ENCODE peak calls at places on chromosomes 6 and 20, in nine cellular contexts. One of them, this sample, is unnamed.
A peak's percentile ranks its signal among the peaks of the same experiment; 100 is the strongest.

GRCh38 chr20:41538810-41539596 is 79.2 kb downstream of the CHD6 start:
- DNase-seq in tibial artery: no peak
- DNase-seq in AG10803: no peak
- DNase-seq in H7: no peak
- DNase-seq in left ventricle myocardium inferior: no peak
- DNase-seq in keratinocyte: no peak
- DNase-seq in choroid plexus epithelial cell: no peak
- DNase-seq in GM12865: no peak
- DNase-seq in transverse colon: no peak
- DNase-seq in this sample: no peak

GRCh38 chr6:23106951-23107350 is 537.6 kb downstream of the HDGFL1 start:
- DNase-seq in H7: no peak
- DNase-seq in left ventricle myocardium inferior: no peak
- DNase-seq in GM12865: no peak
- DNase-seq in AG10803: peak; percentile 79
- DNase-seq in keratinocyte: no peak
- DNase-seq in choroid plexus epithelial cell: peak; percentile 69
- DNase-seq in transverse colon: no peak
- DNase-seq in tibial artery: no peak
- DNase-seq in this sample: peak; percentile 89

GRCh38 chr20:36861625-36861874 is 14.4 kb upstream of the TLDC2 start:
- DNase-seq in transverse colon: no peak
- DNase-seq in GM12865: no peak
- DNase-seq in left ventricle myocardium inferior: peak; percentile 56
- DNase-seq in H7: no peak
- DNase-seq in AG10803: no peak
- DNase-seq in keratinocyte: no peak
- DNase-seq in choroid plexus epithelial cell: no peak
- DNase-seq in tibial artery: peak; percentile 80
- DNase-seq in this sample: no peak

GRCh38 chr6:170244721-170245201 is 46.1 kb downstream of the DLL1 start:
- DNase-seq in H7: peak; percentile 82
- DNase-seq in left ventricle myocardium inferior: no peak
- DNase-seq in transverse colon: no peak
- DNase-seq in tibial artery: no peak
- DNase-seq in GM12865: no peak
- DNase-seq in keratinocyte: no peak
- DNase-seq in choroid plexus epithelial cell: no peak
- DNase-seq in AG10803: no peak
- DNase-seq in this sample: no peak

GRCh38 chr6:28589234-28589951 is 63.7 kb downstream of the GPX5 start:
- DNase-seq in transverse colon: peak; percentile 32
- DNase-seq in GM12865: peak; percentile 92
- DNase-seq in choroid plexus epithelial cell: peak; percentile 94
- DNase-seq in tibial artery: no peak
- DNase-seq in keratinocyte: peak; percentile 95
- DNase-seq in H7: peak; percentile 66
- DNase-seq in AG10803: peak; percentile 88
- DNase-seq in left ventricle myocardium inferior: no peak
- DNase-seq in this sample: peak; percentile 97

GRCh38 chr6:119142051-119142450 is 63.6 kb upstream of the FAM184A start:
- DNase-seq in left ventricle myocardium inferior: no peak
- DNase-seq in choroid plexus epithelial cell: no peak
- DNase-seq in keratinocyte: no peak
- DNase-seq in AG10803: peak; percentile 78
- DNase-seq in transverse colon: no peak
- DNase-seq in tibial artery: no peak
- DNase-seq in H7: no peak
- DNase-seq in GM12865: no peak
- DNase-seq in this sample: peak; percentile 19

GRCh38 chr6:46437671-46438221 is 53.5 kb downstream of the RCAN2 start:
- DNase-seq in keratinocyte: no peak
- DNase-seq in AG10803: peak; percentile 76
- DNase-seq in transverse colon: no peak
- DNase-seq in GM12865: no peak
- DNase-seq in choroid plexus epithelial cell: peak; percentile 62
- DNase-seq in tibial artery: no peak
- DNase-seq in H7: no peak
- DNase-seq in left ventricle myocardium inferior: no peak
- DNase-seq in this sample: peak; percentile 56

GRCh38 chr6:20812776-20813175 is 278.5 kb downstream of the CDKAL1 start:
- DNase-seq in left ventricle myocardium inferior: no peak
- DNase-seq in tibial artery: no peak
- DNase-seq in choroid plexus epithelial cell: no peak
- DNase-seq in GM12865: no peak
- DNase-seq in keratinocyte: no peak
- DNase-seq in H7: no peak
- DNase-seq in transverse colon: no peak
- DNase-seq in AG10803: no peak
- DNase-seq in this sample: no peak

GRCh38 chr6:235763-236360 is 56.4 kb upstream of the DUSP22 start:
- DNase-seq in left ventricle myocardium inferior: no peak
- DNase-seq in H7: no peak
- DNase-seq in transverse colon: no peak
- DNase-seq in keratinocyte: no peak
- DNase-seq in tibial artery: no peak
- DNase-seq in AG10803: peak; percentile 54
- DNase-seq in choroid plexus epithelial cell: peak; percentile 78
- DNase-seq in GM12865: peak; percentile 87
- DNase-seq in this sample: peak; percentile 50

GRCh38 chr6:7763896-7764295 is 38.0 kb downstream of the BMP6 start:
- DNase-seq in AG10803: no peak
- DNase-seq in left ventricle myocardium inferior: no peak
- DNase-seq in transverse colon: no peak
- DNase-seq in tibial artery: no peak
- DNase-seq in H7: no peak
- DNase-seq in choroid plexus epithelial cell: no peak
- DNase-seq in keratinocyte: no peak
- DNase-seq in GM12865: no peak
- DNase-seq in this sample: no peak

GRCh38 chr6:157328108-157328692 is 4.9 kb upstream of the TMEM242 start:
- DNase-seq in left ventricle myocardium inferior: no peak
- DNase-seq in GM12865: peak; percentile 42
- DNase-seq in choroid plexus epithelial cell: peak; percentile 29
- DNase-seq in H7: no peak
- DNase-seq in keratinocyte: no peak
- DNase-seq in transverse colon: no peak
- DNase-seq in AG10803: no peak
- DNase-seq in tibial artery: no peak
- DNase-seq in this sample: no peak

GRCh38 chr6:142009647-142010046 is 123.1 kb upstream of the GJE1 start:
- DNase-seq in H7: no peak
- DNase-seq in choroid plexus epithelial cell: peak; percentile 77
- DNase-seq in keratinocyte: no peak
- DNase-seq in AG10803: peak; percentile 54
- DNase-seq in tibial artery: no peak
- DNase-seq in transverse colon: no peak
- DNase-seq in GM12865: no peak
- DNase-seq in left ventricle myocardium inferior: no peak
- DNase-seq in this sample: no peak

GRCh38 chr20:60424267-60424904 is 466.2 kb downstream of the CDH26 start:
- DNase-seq in AG10803: peak; percentile 4
- DNase-seq in keratinocyte: no peak
- DNase-seq in transverse colon: no peak
- DNase-seq in tibial artery: no peak
- DNase-seq in GM12865: no peak
- DNase-seq in H7: no peak
- DNase-seq in left ventricle myocardium inferior: no peak
- DNase-seq in choroid plexus epithelial cell: no peak
- DNase-seq in this sample: peak; percentile 6

GRCh38 chr20:3733119-3733995 is 872 bp downstream of the HSPA12B start:
- DNase-seq in choroid plexus epithelial cell: no peak
- DNase-seq in left ventricle myocardium inferior: no peak
- DNase-seq in H7: peak; percentile 46
- DNase-seq in keratinocyte: no peak
- DNase-seq in tibial artery: no peak
- DNase-seq in AG10803: no peak
- DNase-seq in GM12865: no peak
- DNase-seq in transverse colon: no peak
- DNase-seq in this sample: no peak
- H3K4me3 ChIP-seq in choroid plexus epithelial cell: no peak overlapping the region
- H3K4me3 ChIP-seq in left ventricle myocardium inferior: peak overlapping the region; percentile 78
- H3K4me3 ChIP-seq in H7: peak overlapping the region; percentile 41
- H3K4me3 ChIP-seq in keratinocyte: no peak overlapping the region
- H3K4me3 ChIP-seq in tibial artery: peak overlapping the region; percentile 41
- H3K4me3 ChIP-seq in AG10803: no peak overlapping the region
- H3K4me3 ChIP-seq in GM12865: no peak overlapping the region
- H3K4me3 ChIP-seq in transverse colon: peak overlapping the region; percentile 34
- H3K4me3 ChIP-seq in this sample: no peak overlapping the region

DNA sequence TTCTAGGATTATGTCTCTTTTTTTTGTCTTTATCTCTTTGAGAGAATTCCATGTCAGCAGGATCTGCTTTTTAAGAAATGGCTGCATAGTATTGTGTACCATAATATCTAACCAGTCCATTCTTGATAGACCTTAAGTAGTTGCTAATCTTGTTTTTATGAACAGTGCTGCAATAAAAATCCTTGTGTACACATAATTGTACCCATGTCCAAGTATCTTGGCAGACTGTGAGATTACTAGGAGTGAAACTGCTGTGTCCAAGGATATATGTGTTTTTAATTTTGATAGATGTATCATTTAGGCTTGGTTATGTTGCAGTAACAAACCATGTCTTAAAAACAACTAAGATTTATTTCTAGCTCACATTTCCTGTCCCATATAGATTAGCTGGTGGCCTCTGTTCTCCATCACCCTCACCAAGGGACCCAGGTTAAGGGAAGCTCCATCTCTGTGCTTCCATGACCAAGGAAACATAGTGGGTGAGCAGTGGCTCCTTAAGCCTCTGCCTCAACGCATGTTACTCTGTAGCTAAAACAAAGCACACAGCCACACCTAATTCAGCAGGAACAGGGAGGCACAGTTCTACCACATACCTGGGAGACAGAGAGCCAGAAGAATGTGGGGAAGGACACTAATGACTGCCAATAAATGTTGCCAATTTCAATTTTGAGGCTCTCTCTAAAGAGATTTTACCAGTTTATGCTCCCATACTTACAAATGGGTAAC is 12.1 kb upstream of the SUMO4 start:
- DNase-seq in left ventricle myocardium inferior: no peak
- DNase-seq in AG10803: no peak
- DNase-seq in transverse colon: peak; percentile 31
- DNase-seq in choroid plexus epithelial cell: no peak
- DNase-seq in keratinocyte: no peak
- DNase-seq in tibial artery: no peak
- DNase-seq in H7: no peak
- DNase-seq in GM12865: no peak
- DNase-seq in this sample: no peak
- H3K4me3 ChIP-seq in left ventricle myocardium inferior: no peak overlapping the region
- H3K4me3 ChIP-seq in AG10803: no peak overlapping the region
- H3K4me3 ChIP-seq in transverse colon: no peak overlapping the region
- H3K4me3 ChIP-seq in choroid plexus epithelial cell: no peak overlapping the region
- H3K4me3 ChIP-seq in keratinocyte: no peak overlapping the region
- H3K4me3 ChIP-seq in tibial artery: no peak overlapping the region
- H3K4me3 ChIP-seq in H7: no peak overlapping the region
- H3K4me3 ChIP-seq in GM12865: no peak overlapping the region
- H3K4me3 ChIP-seq in this sample: no peak overlapping the region

GRCh38 chr20:10306440-10307358 is 88.1 kb downstream of the SNAP25 start:
- DNase-seq in GM12865: no peak
- DNase-seq in transverse colon: no peak
- DNase-seq in H7: no peak
- DNase-seq in tibial artery: no peak
- DNase-seq in keratinocyte: no peak
- DNase-seq in left ventricle myocardium inferior: no peak
- DNase-seq in choroid plexus epithelial cell: peak; percentile 94
- DNase-seq in AG10803: peak; percentile 73
- DNase-seq in this sample: peak; percentile 76

GRCh38 chr20:10312111-10312510 is 93.5 kb downstream of the SNAP25 start:
- DNase-seq in left ventricle myocardium inferior: no peak
- DNase-seq in choroid plexus epithelial cell: no peak
- DNase-seq in transverse colon: no peak
- DNase-seq in tibial artery: no peak
- DNase-seq in keratinocyte: no peak
- DNase-seq in GM12865: no peak
- DNase-seq in AG10803: peak; percentile 62
- DNase-seq in H7: no peak
- DNase-seq in this sample: peak; percentile 43

GRCh38 chr20:10307359-10307735 is 88.7 kb downstream of the SNAP25 start:
- DNase-seq in GM12865: no peak
- DNase-seq in choroid plexus epithelial cell: peak; percentile 46
- DNase-seq in keratinocyte: no peak
- DNase-seq in H7: no peak
- DNase-seq in left ventricle myocardium inferior: no peak
- DNase-seq in transverse colon: no peak
- DNase-seq in tibial artery: no peak
- DNase-seq in AG10803: no peak
- DNase-seq in this sample: no peak

GRCh38 chr20:10308652-10309051 is 90.0 kb downstream of the SNAP25 start:
- DNase-seq in H7: no peak
- DNase-seq in keratinocyte: no peak
- DNase-seq in transverse colon: no peak
- DNase-seq in AG10803: no peak
- DNase-seq in left ventricle myocardium inferior: no peak
- DNase-seq in choroid plexus epithelial cell: no peak
- DNase-seq in GM12865: no peak
- DNase-seq in tibial artery: no peak
- DNase-seq in this sample: no peak

GRCh38 chr20:10309326-10309725 is 90.7 kb downstream of the SNAP25 start:
- DNase-seq in transverse colon: no peak
- DNase-seq in left ventricle myocardium inferior: no peak
- DNase-seq in AG10803: peak; percentile 91
- DNase-seq in GM12865: no peak
- DNase-seq in tibial artery: no peak
- DNase-seq in choroid plexus epithelial cell: peak; percentile 93
- DNase-seq in H7: no peak
- DNase-seq in keratinocyte: peak; percentile 32
- DNase-seq in this sample: peak; percentile 99
- H3K4me3 ChIP-seq in transverse colon: no peak overlapping the region
- H3K4me3 ChIP-seq in left ventricle myocardium inferior: no peak overlapping the region
- H3K4me3 ChIP-seq in AG10803: no peak overlapping the region
- H3K4me3 ChIP-seq in GM12865: no peak overlapping the region
- H3K4me3 ChIP-seq in tibial artery: no peak overlapping the region
- H3K4me3 ChIP-seq in choroid plexus epithelial cell: no peak overlapping the region
- H3K4me3 ChIP-seq in H7: no peak overlapping the region
- H3K4me3 ChIP-seq in keratinocyte: no peak overlapping the region
- H3K4me3 ChIP-seq in this sample: no peak overlapping the region

DNA sequence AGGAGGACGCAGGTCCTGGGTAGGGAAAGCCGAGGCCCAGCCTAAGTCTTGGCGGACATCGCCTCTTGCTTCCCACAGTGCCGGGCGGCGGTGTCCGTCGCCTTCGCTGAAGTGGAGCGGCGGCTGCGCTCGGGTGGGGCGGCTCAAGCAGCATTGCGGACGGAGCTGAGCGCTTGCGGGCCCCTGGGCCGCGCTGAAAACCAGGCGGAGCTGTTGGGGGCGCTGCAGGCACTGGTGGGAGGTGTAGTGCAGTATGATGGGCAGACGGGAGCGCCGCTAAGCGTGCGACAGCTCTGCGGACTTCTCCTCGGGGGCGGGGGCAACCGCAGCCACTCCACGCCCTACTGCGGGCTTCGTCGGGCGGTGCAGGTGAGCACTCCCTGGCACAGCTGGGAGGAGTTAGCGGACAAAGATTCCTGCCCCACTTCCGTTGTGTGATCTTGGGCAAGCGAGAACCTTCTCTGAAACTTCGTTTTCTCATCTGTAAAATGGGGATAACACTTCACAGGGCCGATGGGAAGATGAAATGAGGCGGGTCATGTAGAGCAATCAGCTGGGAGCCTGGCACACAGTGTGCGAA is 4.3 kb downstream of the PRSS16 start:
- DNase-seq in choroid plexus epithelial cell: peak; percentile 79
- DNase-seq in H7: peak; percentile 95
- DNase-seq in keratinocyte: peak; percentile 54
- DNase-seq in left ventricle myocardium inferior: no peak
- DNase-seq in transverse colon: peak; percentile 94
- DNase-seq in GM12865: peak; percentile 95
- DNase-seq in tibial artery: no peak
- DNase-seq in AG10803: peak; percentile 25
- DNase-seq in this sample: peak; percentile 64
- H3K4me3 ChIP-seq in choroid plexus epithelial cell: peak overlapping the region; percentile 62
- H3K4me3 ChIP-seq in H7: peak overlapping the region; percentile 58
- H3K4me3 ChIP-seq in keratinocyte: peak overlapping the region; percentile 75
- H3K4me3 ChIP-seq in left ventricle myocardium inferior: peak overlapping the region; percentile 59
- H3K4me3 ChIP-seq in transverse colon: peak overlapping the region; percentile 72
- H3K4me3 ChIP-seq in GM12865: peak overlapping the region; percentile 91
- H3K4me3 ChIP-seq in tibial artery: peak overlapping the region; percentile 55
- H3K4me3 ChIP-seq in AG10803: peak overlapping the region; percentile 53
- H3K4me3 ChIP-seq in this sample: peak overlapping the region; percentile 62